ENCODE peak calls at places on chromosomes 4 and X, in seven cellular contexts. Q, W, D, B, A, L and Y are unnamed samples.

GRCh38 chrX:121254336-121254735 is 206.9 kb downstream of the GLUD2 start:
- DNase-seq in A (no peak), Q (no peak), L (no peak), D (no peak), W (peak; percentile 31), B (no peak), Y (no peak)

GRCh38 chr4:6188687-6189305 is 11.6 kb downstream of the JAKMIP1 start:
- DNase-seq in Q (no peak), D (no peak), A (no peak), W (peak; percentile 67), L (no peak), B (peak; percentile 67), Y (no peak)

GRCh38 chr4:146450524-146450923 is 71.2 kb downstream of the SLC10A7 start:
- DNase-seq in L (no peak), B (no peak), Q (no peak), W (no peak), A (peak; percentile 10), D (no peak), Y (no peak)

GRCh38 chr4:73487233-73487632 is 5.7 kb downstream of the AFM start:
- DNase-seq in B (no peak), W (no peak), A (no peak), L (no peak), D (no peak), Q (no peak), Y (no peak)

GRCh38 chr4:13329963-13330362 is 154.2 kb downstream of the RAB28 start:
- DNase-seq in W (no peak), L (no peak), A (peak; percentile 64), B (no peak), Q (no peak), D (no peak), Y (no peak)

GRCh38 chr4:156734965-156735895 is 236.4 kb downstream of the PDGFC start:
- DNase-seq in Q (no peak), W (no peak), L (no peak), B (no peak), D (no peak), A (peak; percentile 44), Y (no peak)

GRCh38 chr4:115274545-115274944 is 161.1 kb upstream of the NDST4 start:
- DNase-seq in A (no peak), L (peak; percentile 53), Q (no peak), D (no peak), B (no peak), W (no peak), Y (no peak)

GRCh38 chrX:66633541-66633940 is 5.3 kb downstream of the EDA2R start:
- DNase-seq in D (no peak), A (peak; percentile 73), W (no peak), Q (no peak), L (no peak), B (no peak), Y (no peak)

GRCh38 chr4:42048394-42048793 is 58.1 kb downstream of the SLC30A9 start:
- DNase-seq in L (no peak), D (peak; percentile 20), B (no peak), A (peak; percentile 74), Q (peak; percentile 45), W (no peak), Y (no peak)

GRCh38 chr4:2942532-2943363 is 20.5 kb downstream of the NOP14 start:
- DNase-seq in Q (no peak), W (no peak), L (no peak), B (no peak), D (no peak), A (no peak), Y (no peak)

GRCh38 chr4:1195109-1195671 is 22.8 kb upstream of the SPON2 start:
- DNase-seq in Q (no peak), A (no peak), D (no peak), L (no peak), B (peak; percentile 43), W (no peak), Y (no peak)

GRCh38 chrX:14354541-14354940 is 174.8 kb upstream of the GLRA2 start:
- DNase-seq in D (no peak), W (no peak), A (peak; percentile 42), B (no peak), Q (no peak), L (no peak), Y (no peak)

GRCh38 chr4:121950680-121951569 is 935 bp downstream of the TRPC3 start:
- DNase-seq in L (no peak), W (peak; percentile 39), D (peak; percentile 30), B (peak; percentile 44), Q (no peak), A (peak; percentile 50), Y (peak; percentile 58)

GRCh38 chr4:16801356-16801755 is 97.1 kb downstream of the LDB2 start:
- DNase-seq in A (no peak), L (no peak), B (no peak), Q (no peak), D (no peak), W (no peak), Y (no peak)

GRCh38 chrX:148530464-148531077 is 30.2 kb downstream of the AFF2 start:
- DNase-seq in D (no peak), A (peak; percentile 35), Q (no peak), W (peak; percentile 43), L (peak; percentile 55), B (no peak), Y (no peak)

GRCh38 chr4:118410143-118410542 is 57.3 kb upstream of the PRSS12 start:
- DNase-seq in W (no peak), B (peak; percentile 15), L (no peak), Q (peak; percentile 59), A (peak; percentile 78), D (no peak), Y (no peak)

GRCh38 chr4:140579278-140579677 is 10.5 kb upstream of the UCP1 start:
- DNase-seq in B (peak; percentile 70), W (no peak), D (no peak), Q (no peak), L (no peak), A (no peak), Y (no peak)

GRCh38 chr4:186144180-186144579 is 39.7 kb downstream of the FAM149A start:
- DNase-seq in W (peak; percentile 55), A (peak; percentile 69), L (no peak), Q (no peak), B (peak; percentile 76), D (peak; percentile 63), Y (peak; percentile 35)

GRCh38 chr4:17662694-17663093 is 48.3 kb downstream of the MED28 start:
- DNase-seq in Q (no peak), L (no peak), W (no peak), A (peak; percentile 47), B (no peak), D (no peak), Y (no peak)

GRCh38 chrX:113868716-113869115 is 715.2 kb upstream of the HTR2C start:
- DNase-seq in A (no peak), L (no peak), B (no peak), W (no peak), D (no peak), Q (no peak), Y (no peak)

GRCh38 chr4:20859097-20859781 is 159.0 kb downstream of the PACRGL start:
- DNase-seq in B (peak; percentile 11), W (no peak), D (no peak), L (no peak), A (no peak), Q (no peak), Y (no peak)

GRCh38 chr4:129747756-129748155 is 651.8 kb downstream of the C4orf33 start:
- DNase-seq in L (no peak), W (no peak), D (no peak), A (no peak), Q (no peak), B (no peak), Y (no peak)

GRCh38 chr4:68319040-68319439 is 30.9 kb downstream of the YTHDC1 start:
- DNase-seq in D (no peak), W (no peak), L (no peak), B (no peak), A (no peak), Q (no peak), Y (no peak)

GRCh38 chrX:123749643-123750042 is 16.8 kb upstream of the THOC2 start:
- DNase-seq in Q (no peak), W (no peak), A (no peak), B (no peak), D (no peak), L (no peak), Y (no peak)

GRCh38 chr4:53844133-53844532 is 220.3 kb downstream of the CHIC2 start:
- DNase-seq in B (no peak), W (peak; percentile 14), Q (no peak), L (no peak), A (no peak), D (no peak), Y (no peak)

GRCh38 chrX:105460366-105460765 is 239.9 kb upstream of the TEX13A start:
- DNase-seq in L (no peak), D (no peak), A (no peak), Q (no peak), W (no peak), B (no peak), Y (no peak)

GRCh38 chrX:31038585-31039326 is 33.1 kb downstream of the FTHL17 start:
- DNase-seq in W (peak; percentile 49), L (peak; percentile 68), Q (peak; percentile 1), D (peak; percentile 45), B (peak; percentile 40), A (peak; percentile 45), Y (peak; percentile 42)

GRCh38 chr4:87911252-87911774 is 64.2 kb upstream of the SPP1 start:
- DNase-seq in Q (no peak), B (no peak), D (no peak), W (no peak), A (no peak), L (no peak), Y (no peak)

GRCh38 chrX:109709129-109709631 is 23.9 kb downstream of the ACSL4 start:
- DNase-seq in W (no peak), D (no peak), A (peak; percentile 70), Q (no peak), B (no peak), L (peak; percentile 38), Y (no peak)

GRCh38 chr4:94834496-94834895 is 76.7 kb downstream of the BMPR1B start:
- DNase-seq in Q (no peak), B (no peak), D (no peak), W (no peak), L (no peak), A (no peak), Y (no peak)

GRCh38 chr4:165325732-165326512 is 1.5 kb upstream of the MSMO1 start:
- DNase-seq in D (peak; percentile 27), B (no peak), A (peak; percentile 72), L (no peak), Q (peak; percentile 53), W (no peak), Y (no peak)

GRCh38 chr4:118989098-118990080 is 100.7 kb downstream of the SYNPO2 start:
- DNase-seq in W (no peak), Q (no peak), A (peak; percentile 96), B (no peak), D (peak; percentile 44), L (no peak), Y (no peak)